ENCODE peak calls at places on chromosomes 13 and 19, in five cellular contexts. Q is fibroblast of lung, Y is WERI-Rb-1, G is RWPE1, R is lower lobe of right lung. V is an unnamed sample.

GRCh38 chr13:111359237-111359915 is 38.9 kb downstream of the TEX29 start:
- DNase-seq in Q (peak; percentile 11), Y (no peak), G (no peak), R (no peak), V (no peak)

GRCh38 chr19:2357279-2358206 is 2.5 kb upstream of the TMPRSS9 start:
- DNase-seq in Q (no peak), Y (no peak), G (no peak), R (no peak), V (no peak)

GRCh38 chr13:83829800-83830199 is 52.5 kb downstream of the SLITRK1 start:
- DNase-seq in Q (no peak), Y (no peak), G (no peak), R (no peak), V (no peak)

GRCh38 chr19:39444598-39445257 is 654 bp upstream of the SUPT5H start:
- DNase-seq in Q (peak; percentile 38), Y (no peak), G (no peak), R (no peak), V (no peak)

GRCh38 chr19:55927991-55928390 is 4.1 kb downstream of the NLRP13 start:
- DNase-seq in Q (no peak), Y (no peak), G (no peak), R (no peak), V (no peak)

GRCh38 chr13:31009166-31009565 is 76.7 kb downstream of the TEX26 start:
- DNase-seq in Q (no peak), Y (no peak), G (peak; percentile 25), R (no peak), V (no peak)

GRCh38 chr13:24087611-24088235 is 72.8 kb upstream of the SPATA13 start:
- DNase-seq in Q (peak; percentile 18), Y (no peak), G (no peak), R (no peak), V (no peak)

GRCh38 chr19:34316741-34317241 is 48.2 kb upstream of the GPI start:
- DNase-seq in Q (peak; percentile 29), Y (no peak), G (no peak), R (no peak), V (no peak)

GRCh38 chr13:28117689-28118377 is 17.5 kb upstream of the FLT3 start:
- DNase-seq in Q (peak; percentile 10), Y (no peak), G (no peak), R (no peak), V (no peak)

GRCh38 chr19:6238643-6239281 is 41.0 kb downstream of the MLLT1 start:
- DNase-seq in Q (peak; percentile 64), Y (no peak), G (peak; percentile 46), R (peak; percentile 50), V (peak; percentile 65)

GRCh38 chr13:109968876-109969577 is 182.6 kb upstream of the IRS2 start:
- DNase-seq in Q (peak; percentile 69), Y (no peak), G (no peak), R (no peak), V (no peak)

GRCh38 chr13:59951011-59951410 is 212.7 kb downstream of the DIAPH3 start:
- DNase-seq in Q (no peak), Y (no peak), G (no peak), R (no peak), V (no peak)

GRCh38 chr13:110351636-110352420 is 44.7 kb downstream of the COL4A2 start:
- DNase-seq in Q (no peak), Y (peak; percentile 1), G (no peak), R (no peak), V (no peak)

GRCh38 chr13:60509601-60510386 is 112.8 kb downstream of the TDRD3 start:
- DNase-seq in Q (no peak), Y (no peak), G (peak; percentile 1), R (no peak), V (no peak)

GRCh38 chr19:16476401-16476800 is 4.6 kb upstream of the EPS15L1 start:
- DNase-seq in Q (no peak), Y (no peak), G (no peak), R (no peak), V (no peak)

GRCh38 chr13:30126903-30127428 is 180.4 kb downstream of the KATNAL1 start:
- DNase-seq in Q (peak; percentile 57), Y (no peak), G (no peak), R (no peak), V (no peak)

GRCh38 chr13:51047434-51048165 is 63.5 kb downstream of the C13orf42 start:
- DNase-seq in Q (no peak), Y (no peak), G (no peak), R (no peak), V (no peak)

GRCh38 chr13:108851660-108852059 is 222.2 kb downstream of the MYO16 start:
- DNase-seq in Q (no peak), Y (no peak), G (no peak), R (no peak), V (no peak)

GRCh38 chr13:99863789-99864626 is 107.6 kb downstream of the ZIC5 start:
- DNase-seq in Q (no peak), Y (no peak), G (no peak), R (no peak), V (no peak)
- H3K27ac ChIP-seq in Q (no peak overlapping the region), Y (no peak overlapping the region), G (no peak overlapping the region), R (no peak overlapping the region), V (no peak overlapping the region)

DNA sequence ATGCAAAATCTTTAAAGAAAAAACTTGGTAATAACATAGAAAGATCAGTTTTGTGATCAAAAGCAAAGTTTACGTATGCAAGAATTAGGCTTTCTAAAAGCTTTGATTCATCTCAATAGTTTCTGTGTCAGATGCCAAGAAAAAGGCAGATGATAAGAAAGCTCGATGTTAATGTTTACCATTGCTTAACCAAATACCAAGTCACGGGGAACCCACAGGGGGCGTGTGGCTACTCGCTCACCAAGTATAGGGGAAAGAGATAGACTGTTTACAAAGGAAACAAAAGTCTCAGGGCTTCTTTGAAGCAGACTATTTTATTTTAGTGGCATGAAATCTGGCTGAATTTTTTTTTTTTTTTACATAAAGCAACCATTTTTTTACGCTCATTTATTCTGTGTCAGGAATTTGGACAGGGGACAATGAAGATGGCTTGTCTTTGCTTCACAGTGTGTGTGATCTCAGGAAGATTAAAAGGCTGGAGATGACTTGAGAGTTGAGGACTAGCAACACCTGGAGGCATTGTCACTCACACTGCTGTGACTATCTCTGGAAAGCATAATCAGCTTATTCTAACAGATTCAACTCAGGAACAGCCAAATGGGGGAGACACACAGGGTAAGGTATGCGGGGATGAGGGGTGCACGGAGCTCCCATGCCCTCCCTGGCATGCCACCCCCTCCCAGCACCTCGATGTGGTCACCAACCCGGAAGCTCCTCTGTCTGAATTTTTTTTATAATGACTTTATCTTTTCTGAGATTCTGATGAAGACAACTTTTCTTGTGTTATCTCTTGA is 24.9 kb downstream of the RCBTB1 start:
- DNase-seq in Q (peak; percentile 68), Y (peak; percentile 14), G (peak; percentile 14), R (no peak), V (no peak)
- H3K27ac ChIP-seq in Q (no peak overlapping the region), Y (peak overlapping the region; percentile 41), G (no peak overlapping the region), R (no peak overlapping the region), V (no peak overlapping the region)

DNA sequence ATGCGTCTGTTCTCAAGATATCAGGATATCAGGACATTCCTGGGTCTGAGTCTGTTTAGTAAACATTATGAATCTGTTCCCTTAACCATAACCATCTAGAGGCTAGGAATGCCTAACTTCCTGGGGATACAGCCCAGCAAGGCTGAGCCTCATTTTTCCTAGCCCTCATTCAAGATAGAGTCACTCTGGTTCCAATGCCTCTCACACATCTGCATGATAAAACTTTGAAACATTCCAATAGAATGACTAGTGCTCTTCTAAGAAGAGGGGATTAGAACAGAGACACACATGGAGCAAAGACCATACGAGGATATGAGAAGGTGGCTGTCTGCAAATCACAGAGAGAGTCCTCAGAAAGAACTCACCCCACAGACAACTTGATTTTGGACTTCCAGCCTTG is 20.6 kb upstream of the CABP5 start:
- DNase-seq in Q (no peak), Y (no peak), G (no peak), R (no peak), V (no peak)
- H3K27ac ChIP-seq in Q (no peak overlapping the region), Y (no peak overlapping the region), G (no peak overlapping the region), R (no peak overlapping the region), V (no peak overlapping the region)

DNA sequence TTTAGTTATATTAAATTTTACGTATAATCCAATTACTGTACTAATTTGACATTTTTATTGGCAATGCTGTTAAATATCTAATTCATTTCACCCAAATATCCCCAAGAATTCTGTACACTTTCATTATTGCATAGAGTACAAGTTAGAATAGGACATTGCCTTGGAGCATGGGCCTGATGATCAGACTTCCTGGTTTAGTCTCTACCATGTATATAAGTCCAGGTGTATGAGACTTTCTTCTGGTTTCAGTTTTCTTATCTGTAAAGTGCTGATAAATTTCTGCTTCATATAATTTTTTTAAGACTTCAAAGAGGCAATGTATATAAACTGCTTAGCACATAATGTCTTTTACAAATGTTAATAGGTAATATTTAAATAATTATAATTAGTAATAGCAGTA is 179.4 kb downstream of the KLF12 start:
- DNase-seq in Q (no peak), Y (no peak), G (no peak), R (no peak), V (no peak)
- H3K27ac ChIP-seq in Q (no peak overlapping the region), Y (no peak overlapping the region), G (no peak overlapping the region), R (no peak overlapping the region), V (no peak overlapping the region)

DNA sequence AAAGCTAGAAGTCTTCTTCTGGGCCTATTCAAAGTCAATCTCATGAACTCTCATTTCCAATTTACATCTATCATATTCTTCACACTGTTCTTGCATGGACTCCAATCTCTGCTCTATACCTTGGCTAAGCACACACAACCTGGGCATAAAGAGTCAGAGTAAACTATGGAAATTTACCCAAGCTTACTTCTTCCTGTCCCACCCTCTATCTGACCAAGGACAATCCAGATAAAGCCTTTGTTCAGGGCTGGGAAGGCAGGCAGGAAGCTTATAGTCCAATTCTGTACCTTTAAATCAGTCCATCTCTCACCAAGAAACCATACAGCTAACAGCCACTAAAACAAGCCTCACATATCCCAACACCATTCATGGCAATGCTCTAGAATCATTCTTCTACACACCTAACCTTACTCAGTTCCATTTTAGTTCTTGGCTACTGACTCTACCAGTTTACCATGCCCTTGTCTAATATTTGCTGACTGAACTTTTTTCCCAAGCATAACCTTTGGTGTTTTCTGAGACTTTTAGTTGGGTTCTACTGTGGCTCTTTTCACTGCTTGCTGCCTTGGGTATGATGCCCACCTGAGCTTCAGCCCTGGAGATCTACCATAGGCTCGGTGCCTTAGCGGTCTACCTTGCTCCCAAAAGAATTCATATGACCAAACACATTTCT is 38.9 kb downstream of the N4BP2L2 start:
- DNase-seq in Q (no peak), Y (no peak), G (no peak), R (no peak), V (no peak)
- H3K27ac ChIP-seq in Q (no peak overlapping the region), Y (no peak overlapping the region), G (no peak overlapping the region), R (no peak overlapping the region), V (no peak overlapping the region)

DNA sequence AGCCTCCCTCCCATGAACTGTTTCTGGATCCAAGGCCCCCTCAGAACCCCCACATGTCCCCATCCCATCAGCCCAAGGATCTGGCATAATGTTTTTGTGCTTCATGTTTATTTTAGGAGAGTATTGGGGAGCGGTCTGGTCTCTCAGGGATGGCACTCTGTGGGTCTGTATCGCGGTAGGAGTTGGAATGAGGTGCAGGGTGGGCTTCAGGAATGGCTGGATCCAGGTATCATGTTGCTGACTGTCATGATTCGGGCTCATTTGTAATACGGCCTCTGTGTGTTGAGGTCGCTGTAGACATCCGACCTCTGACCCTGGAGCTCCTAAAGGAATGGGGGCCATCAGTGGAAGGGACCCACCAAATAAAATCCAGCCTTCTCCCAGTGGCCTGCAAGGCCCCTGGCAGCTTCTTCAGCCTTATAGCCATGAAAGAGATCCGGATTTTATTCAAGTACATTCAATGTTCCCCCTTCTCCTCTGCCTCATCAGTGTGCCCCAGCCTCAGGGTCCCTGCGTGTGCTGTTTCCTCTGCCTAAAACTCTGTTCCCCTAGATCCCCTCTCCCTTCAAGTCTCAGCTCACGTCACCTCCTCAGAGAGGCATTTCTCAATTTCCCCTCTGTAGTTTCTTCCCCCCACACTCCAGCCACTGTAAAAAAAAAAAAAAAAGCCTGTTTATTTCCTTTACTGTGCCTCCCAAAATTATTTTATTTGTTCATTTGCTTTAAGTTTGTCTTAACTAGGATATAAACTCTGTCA is 2.2 kb downstream of the HCST start:
- DNase-seq in Q (no peak), Y (no peak), G (no peak), R (no peak), V (no peak)
- H3K27ac ChIP-seq in Q (no peak overlapping the region), Y (no peak overlapping the region), G (no peak overlapping the region), R (peak overlapping the region; percentile 73), V (peak overlapping the region; percentile 66)

GRCh38 chr19:28426902-28427232 is 786.1 kb downstream of the UQCRFS1 start:
- DNase-seq in Q (peak; percentile 1), Y (no peak), G (peak; percentile 28), R (no peak), V (no peak)
- H3K27ac ChIP-seq in Q (no peak overlapping the region), Y (no peak overlapping the region), G (no peak overlapping the region), R (no peak overlapping the region), V (no peak overlapping the region)